ENCODE peak calls at places on chromosomes 12 and 14, in nine cellular contexts. O, U, Y, W, X, E, D, I and V are unnamed samples.

GRCh38 chr12:6827982-6828670 is at the start of gene P3H3:
- DNase-seq in X (peak; percentile 61), I (no peak), Y (no peak), O (no peak), U (no peak), W (peak; percentile 52), E (no peak), D (no peak), V (no peak)

GRCh38 chr14:61750708-61751474 is 11.3 kb upstream of the SNAPC1 start:
- DNase-seq in O (peak; percentile 80), E (peak; percentile 23), D (peak; percentile 89), W (no peak), I (peak; percentile 88), Y (peak; percentile 58), U (peak; percentile 54), X (peak; percentile 76), V (peak; percentile 36)

GRCh38 chr12:108611884-108612415 is 14.1 kb upstream of the TMEM119 start:
- DNase-seq in O (peak; percentile 60), D (peak; percentile 39), U (no peak), X (peak; percentile 92), Y (no peak), E (no peak), W (no peak), I (no peak), V (no peak)

GRCh38 chr12:75913502-75914110 is 118.0 kb downstream of the PHLDA1 start:
- DNase-seq in D (no peak), O (no peak), Y (no peak), X (peak; percentile 27), U (peak; percentile 8), I (no peak), W (no peak), E (peak; percentile 1), V (no peak)

GRCh38 chr12:111444706-111445310 is 39.1 kb downstream of the SH2B3 start:
- DNase-seq in I (peak; percentile 89), W (no peak), O (peak; percentile 75), D (no peak), E (peak; percentile 45), X (no peak), Y (peak; percentile 69), U (peak; percentile 73), V (no peak)

GRCh38 chr12:26187014-26187413 is 8.4 kb upstream of the SSPN start:
- DNase-seq in X (no peak), Y (no peak), E (no peak), W (no peak), D (no peak), U (no peak), O (no peak), I (no peak), V (no peak)

GRCh38 chr14:103402700-103403099 is 17.5 kb downstream of the MARK3 start:
- DNase-seq in Y (no peak), D (peak; percentile 34), O (no peak), E (no peak), W (no peak), X (peak; percentile 80), I (no peak), U (no peak), V (no peak)

GRCh38 chr14:67485501-67486095 is 2.9 kb downstream of the TMEM229B start:
- DNase-seq in I (no peak), W (no peak), U (no peak), E (no peak), D (no peak), O (no peak), Y (no peak), X (peak; percentile 78), V (no peak)

GRCh38 chr14:51008416-51008815 is 64.1 kb upstream of the PYGL start:
- DNase-seq in D (no peak), O (no peak), E (no peak), Y (no peak), I (no peak), W (no peak), X (no peak), U (no peak), V (peak; percentile 44)

GRCh38 chr12:91177380-91177779 is 5.2 kb downstream of the DCN start:
- DNase-seq in W (no peak), O (no peak), I (no peak), X (peak; percentile 83), E (no peak), Y (no peak), D (no peak), U (no peak), V (no peak)

GRCh38 chr12:71546322-71546861 is 106.8 kb downstream of the LGR5 start:
- DNase-seq in Y (no peak), X (no peak), O (no peak), W (no peak), E (no peak), D (no peak), U (no peak), I (no peak), V (no peak)

GRCh38 chr14:55688566-55688965 is 108.6 kb downstream of the KTN1 start:
- DNase-seq in W (no peak), E (no peak), Y (no peak), D (no peak), I (no peak), X (peak; percentile 38), U (no peak), O (no peak), V (no peak)

GRCh38 chr12:76029982-76030377 is 1.6 kb downstream of the PHLDA1 start:
- DNase-seq in W (no peak), Y (no peak), D (peak; percentile 38), O (peak; percentile 45), X (no peak), E (no peak), U (no peak), I (peak; percentile 36), V (no peak)

GRCh38 chr12:115337693-115338543 is 653.9 kb upstream of the TBX3 start:
- DNase-seq in I (no peak), E (no peak), W (no peak), O (no peak), D (no peak), X (peak; percentile 90), Y (no peak), U (no peak), V (peak; percentile 49)

GRCh38 chr12:47085815-47086252 is 6.1 kb upstream of the AMIGO2 start:
- DNase-seq in Y (no peak), D (peak; percentile 38), E (no peak), X (peak; percentile 80), U (no peak), I (peak; percentile 21), O (no peak), W (no peak), V (no peak)

GRCh38 chr14:50040401-50040775 is 76.0 kb downstream of the VCPKMT start:
- DNase-seq in O (peak; percentile 42), W (no peak), X (peak; percentile 86), E (no peak), Y (peak; percentile 11), U (no peak), D (peak; percentile 31), I (no peak), V (no peak)

GRCh38 chr12:42725839-42726238 is 136.3 kb upstream of the PRICKLE1 start:
- DNase-seq in D (no peak), E (no peak), X (peak; percentile 76), I (no peak), W (peak; percentile 63), U (no peak), Y (no peak), O (no peak), V (no peak)